ENCODE peak calls at places on chromosomes 11 and 22, in four cellular contexts. V, L, N and F are unnamed samples.

GRCh38 chr11:88531776-88532175 is 194.2 kb upstream of the CTSC start:
- DNase-seq in V (no peak), L (no peak), N (no peak), F (no peak)

GRCh38 chr11:16834384-16834783 is 95.9 kb downstream of the C11orf58 start:
- DNase-seq in V (no peak), L (no peak), N (no peak), F (no peak)

GRCh38 chr11:67544591-67545242 is 21.5 kb upstream of the CABP2 start:
- DNase-seq in V (peak), L (no peak), N (no peak), F (no peak)

GRCh38 chr22:48837341-48837935 is 990.2 kb downstream of the BRD1 start:
- DNase-seq in V (peak), L (no peak), N (no peak), F (no peak)

GRCh38 chr11:124193221-124193945 is 10.2 kb downstream of the OR10D3 start:
- DNase-seq in V (no peak), L (no peak), N (no peak), F (no peak)

GRCh38 chr11:122007611-122008071 is 108.4 kb downstream of the BLID start:
- DNase-seq in V (no peak), L (no peak), N (no peak), F (peak)

GRCh38 chr11:330307-330693 is 9.6 kb upstream of the IFITM3 start:
- DNase-seq in V (no peak), L (no peak), N (no peak), F (no peak)

GRCh38 chr11:1734571-1735081 is 15.8 kb downstream of the IFITM10 start:
- DNase-seq in V (no peak), L (no peak), N (no peak), F (no peak)

GRCh38 chr11:9716275-9717039 is 52.6 kb downstream of the SWAP70 start:
- DNase-seq in V (no peak), L (no peak), N (no peak), F (no peak)

GRCh38 chr11:44244649-44245308 is 65.2 kb downstream of the ALX4 start:
- DNase-seq in V (no peak), L (no peak), N (no peak), F (no peak)

GRCh38 chr11:34232810-34233209 is 125.0 kb downstream of the ABTB2 start:
- DNase-seq in V (no peak), L (no peak), N (no peak), F (no peak)

GRCh38 chr11:76609736-76610370 is 60.7 kb downstream of the LRRC32 start:
- DNase-seq in V (no peak), L (no peak), N (no peak), F (no peak)

GRCh38 chr22:19693581-19693980 is 20.7 kb upstream of the SEPTIN5 start:
- DNase-seq in V (no peak), L (no peak), N (no peak), F (no peak)

GRCh38 chr22:41022470-41023298 is 69.7 kb upstream of the EP300 start:
- DNase-seq in V (peak), L (peak), N (no peak), F (peak)

GRCh38 chr22:29520851-29521250 is 32.7 kb downstream of the THOC5 start:
- DNase-seq in V (no peak), L (no peak), N (no peak), F (no peak)

GRCh38 chr11:9003573-9004309 is at the start of gene NRIP3:
- DNase-seq in V (peak), L (peak), N (no peak), F (peak)

GRCh38 chr11:60887531-60887930 is 18.9 kb downstream of the PRPF19 start:
- DNase-seq in V (peak), L (no peak), N (no peak), F (peak)

GRCh38 chr11:86523738-86524602 is 148.4 kb downstream of the ME3 start:
- DNase-seq in V (peak), L (no peak), N (no peak), F (no peak)

GRCh38 chr22:39348909-39349505 is 784 bp upstream of the SYNGR1 start:
- DNase-seq in V (no peak), L (no peak), N (no peak), F (no peak)

GRCh38 chr11:8872017-8872416 is 39.0 kb upstream of the AKIP1 start:
- DNase-seq in V (no peak), L (no peak), N (no peak), F (no peak)

GRCh38 chr11:116510166-116510565 is 262.6 kb downstream of the BUD13 start:
- DNase-seq in V (no peak), L (no peak), N (no peak), F (no peak)

GRCh38 chr11:2945757-2946287 is 16.6 kb upstream of the PHLDA2 start:
- DNase-seq in V (no peak), L (no peak), N (no peak), F (no peak)

GRCh38 chr22:22689621-22690345 is 45.4 kb downstream of the GGTLC2 start:
- DNase-seq in V (no peak), L (no peak), N (no peak), F (no peak)

GRCh38 chr11:38089728-38090127 is 1491.7 kb upstream of the RAG2 start:
- DNase-seq in V (no peak), L (no peak), N (no peak), F (no peak)

GRCh38 chr11:47714554-47715081 is 551 bp downstream of the AGBL2 start:
- DNase-seq in V (peak), L (no peak), N (no peak), F (no peak)

GRCh38 chr11:96228911-96229310 is 114.1 kb downstream of the MAML2 start:
- DNase-seq in V (no peak), L (no peak), N (no peak), F (no peak)

GRCh38 chr22:24324137-24324536 is 53.5 kb downstream of the SPECC1L start:
- DNase-seq in V (no peak), L (no peak), N (no peak), F (no peak)

GRCh38 chr11:59556115-59556882 is 45.0 kb downstream of the OR4D9 start:
- DNase-seq in V (peak), L (peak), N (peak), F (peak)

GRCh38 chr22:19808873-19809478 is 45.7 kb downstream of the GNB1L start:
- DNase-seq in V (no peak), L (no peak), N (no peak), F (no peak)

GRCh38 chr11:12743834-12744449 is 69.7 kb downstream of the TEAD1 start:
- DNase-seq in V (no peak), L (no peak), N (no peak), F (no peak)

GRCh38 chr22:22362311-22362710 is 117.7 kb downstream of the VPREB1 start:
- DNase-seq in V (no peak), L (no peak), N (no peak), F (no peak)